ENCODE peak calls at places on chromosomes 16 and 17, in eight cellular contexts. One of them, this sample, is unnamed.
A peak's percentile ranks its signal among the peaks of the same experiment; 100 is the strongest.

GRCh38 chr16:27920391-27920891 is 143.1 kb downstream of the GSG1L start:
- DNase-seq in brain microvascular endothelial cell: no peak
- DNase-seq in M059J: peak; percentile 9
- DNase-seq in activated naive CD4-positive, alpha-beta T cell: no peak
- DNase-seq in right atrium auricular region: no peak
- DNase-seq in activated CD4-positive, alpha-beta T cell treated with anti-CD3 and anti-CD28 coated beads, Interleukin-2, amount 50 U/mL, for 1 hour: no peak
- DNase-seq in NCI-H345: peak; percentile 71
- DNase-seq in astrocyte of the spinal cord: no peak
- DNase-seq in this sample: peak; percentile 4

GRCh38 chr17:80891096-80892018 is 100.3 kb upstream of the CHMP6 start:
- DNase-seq in brain microvascular endothelial cell: peak; percentile 94
- DNase-seq in activated naive CD4-positive, alpha-beta T cell: peak; percentile 38
- DNase-seq in M059J: peak; percentile 99
- DNase-seq in NCI-H345: no peak
- DNase-seq in activated CD4-positive, alpha-beta T cell treated with anti-CD3 and anti-CD28 coated beads, Interleukin-2, amount 50 U/mL, for 1 hour: peak; percentile 76
- DNase-seq in right atrium auricular region: no peak
- DNase-seq in astrocyte of the spinal cord: peak; percentile 92
- DNase-seq in this sample: peak; percentile 97

GRCh38 chr16:75402821-75403475 is 30.4 kb downstream of the CFDP1 start:
- DNase-seq in activated CD4-positive, alpha-beta T cell treated with anti-CD3 and anti-CD28 coated beads, Interleukin-2, amount 50 U/mL, for 1 hour: no peak
- DNase-seq in M059J: peak; percentile 57
- DNase-seq in right atrium auricular region: no peak
- DNase-seq in brain microvascular endothelial cell: peak; percentile 48
- DNase-seq in NCI-H345: peak; percentile 0
- DNase-seq in astrocyte of the spinal cord: peak; percentile 70
- DNase-seq in activated naive CD4-positive, alpha-beta T cell: no peak
- DNase-seq in this sample: peak; percentile 54

GRCh38 chr17:49388290-49388640 is 26.2 kb upstream of the ZNF652 start:
- DNase-seq in activated CD4-positive, alpha-beta T cell treated with anti-CD3 and anti-CD28 coated beads, Interleukin-2, amount 50 U/mL, for 1 hour: peak; percentile 16
- DNase-seq in astrocyte of the spinal cord: no peak
- DNase-seq in NCI-H345: no peak
- DNase-seq in M059J: no peak
- DNase-seq in activated naive CD4-positive, alpha-beta T cell: no peak
- DNase-seq in right atrium auricular region: no peak
- DNase-seq in brain microvascular endothelial cell: no peak
- DNase-seq in this sample: no peak

GRCh38 chr17:40598928-40599627 is 33.8 kb upstream of the CCR7 start:
- DNase-seq in right atrium auricular region: peak; percentile 59
- DNase-seq in activated CD4-positive, alpha-beta T cell treated with anti-CD3 and anti-CD28 coated beads, Interleukin-2, amount 50 U/mL, for 1 hour: peak; percentile 61
- DNase-seq in NCI-H345: no peak
- DNase-seq in brain microvascular endothelial cell: peak; percentile 65
- DNase-seq in activated naive CD4-positive, alpha-beta T cell: peak; percentile 51
- DNase-seq in astrocyte of the spinal cord: peak; percentile 25
- DNase-seq in M059J: no peak
- DNase-seq in this sample: peak; percentile 21

GRCh38 chr16:66706506-66706880 is 9.9 kb upstream of the CMTM4 start:
- DNase-seq in activated naive CD4-positive, alpha-beta T cell: no peak
- DNase-seq in brain microvascular endothelial cell: no peak
- DNase-seq in activated CD4-positive, alpha-beta T cell treated with anti-CD3 and anti-CD28 coated beads, Interleukin-2, amount 50 U/mL, for 1 hour: no peak
- DNase-seq in NCI-H345: no peak
- DNase-seq in right atrium auricular region: no peak
- DNase-seq in M059J: peak; percentile 79
- DNase-seq in astrocyte of the spinal cord: peak; percentile 13
- DNase-seq in this sample: no peak

GRCh38 chr16:73064996-73065349 is 17.0 kb upstream of the ZFHX3 start:
- DNase-seq in astrocyte of the spinal cord: no peak
- DNase-seq in M059J: no peak
- DNase-seq in brain microvascular endothelial cell: no peak
- DNase-seq in activated CD4-positive, alpha-beta T cell treated with anti-CD3 and anti-CD28 coated beads, Interleukin-2, amount 50 U/mL, for 1 hour: no peak
- DNase-seq in activated naive CD4-positive, alpha-beta T cell: no peak
- DNase-seq in NCI-H345: no peak
- DNase-seq in right atrium auricular region: no peak
- DNase-seq in this sample: no peak

GRCh38 chr17:50169881-50170459 is 4.2 kb downstream of the SGCA start:
- DNase-seq in activated naive CD4-positive, alpha-beta T cell: no peak
- DNase-seq in NCI-H345: no peak
- DNase-seq in M059J: no peak
- DNase-seq in right atrium auricular region: no peak
- DNase-seq in activated CD4-positive, alpha-beta T cell treated with anti-CD3 and anti-CD28 coated beads, Interleukin-2, amount 50 U/mL, for 1 hour: no peak
- DNase-seq in astrocyte of the spinal cord: no peak
- DNase-seq in brain microvascular endothelial cell: no peak
- DNase-seq in this sample: no peak

GRCh38 chr16:73204359-73205152 is 156.6 kb upstream of the ZFHX3 start:
- DNase-seq in activated CD4-positive, alpha-beta T cell treated with anti-CD3 and anti-CD28 coated beads, Interleukin-2, amount 50 U/mL, for 1 hour: no peak
- DNase-seq in NCI-H345: peak; percentile 84
- DNase-seq in brain microvascular endothelial cell: no peak
- DNase-seq in right atrium auricular region: no peak
- DNase-seq in M059J: no peak
- DNase-seq in activated naive CD4-positive, alpha-beta T cell: no peak
- DNase-seq in astrocyte of the spinal cord: no peak
- DNase-seq in this sample: no peak

GRCh38 chr17:15475620-15476354 is 8.4 kb upstream of the CDRT4 start:
- DNase-seq in activated naive CD4-positive, alpha-beta T cell: no peak
- DNase-seq in M059J: no peak
- DNase-seq in right atrium auricular region: no peak
- DNase-seq in NCI-H345: no peak
- DNase-seq in brain microvascular endothelial cell: no peak
- DNase-seq in astrocyte of the spinal cord: peak; percentile 45
- DNase-seq in activated CD4-positive, alpha-beta T cell treated with anti-CD3 and anti-CD28 coated beads, Interleukin-2, amount 50 U/mL, for 1 hour: no peak
- DNase-seq in this sample: peak; percentile 46

GRCh38 chr16:31334934-31335333 is 20.0 kb upstream of the ITGAX start:
- DNase-seq in brain microvascular endothelial cell: no peak
- DNase-seq in astrocyte of the spinal cord: no peak
- DNase-seq in NCI-H345: no peak
- DNase-seq in right atrium auricular region: no peak
- DNase-seq in activated naive CD4-positive, alpha-beta T cell: no peak
- DNase-seq in activated CD4-positive, alpha-beta T cell treated with anti-CD3 and anti-CD28 coated beads, Interleukin-2, amount 50 U/mL, for 1 hour: no peak
- DNase-seq in M059J: no peak
- DNase-seq in this sample: no peak

GRCh38 chr17:81419886-81420768 is 24.9 kb downstream of the BAHCC1 start:
- DNase-seq in M059J: no peak
- DNase-seq in brain microvascular endothelial cell: no peak
- DNase-seq in NCI-H345: no peak
- DNase-seq in right atrium auricular region: no peak
- DNase-seq in activated naive CD4-positive, alpha-beta T cell: no peak
- DNase-seq in activated CD4-positive, alpha-beta T cell treated with anti-CD3 and anti-CD28 coated beads, Interleukin-2, amount 50 U/mL, for 1 hour: no peak
- DNase-seq in astrocyte of the spinal cord: no peak
- DNase-seq in this sample: no peak

GRCh38 chr17:79566251-79566955 is 44.4 kb downstream of the RBFOX3 start:
- DNase-seq in activated CD4-positive, alpha-beta T cell treated with anti-CD3 and anti-CD28 coated beads, Interleukin-2, amount 50 U/mL, for 1 hour: no peak
- DNase-seq in NCI-H345: no peak
- DNase-seq in brain microvascular endothelial cell: no peak
- DNase-seq in right atrium auricular region: no peak
- DNase-seq in activated naive CD4-positive, alpha-beta T cell: no peak
- DNase-seq in M059J: no peak
- DNase-seq in astrocyte of the spinal cord: no peak
- DNase-seq in this sample: no peak

GRCh38 chr17:8372422-8372821 is 4.1 kb downstream of the KRABD2 start:
- DNase-seq in astrocyte of the spinal cord: no peak
- DNase-seq in NCI-H345: no peak
- DNase-seq in right atrium auricular region: no peak
- DNase-seq in activated naive CD4-positive, alpha-beta T cell: no peak
- DNase-seq in activated CD4-positive, alpha-beta T cell treated with anti-CD3 and anti-CD28 coated beads, Interleukin-2, amount 50 U/mL, for 1 hour: no peak
- DNase-seq in brain microvascular endothelial cell: no peak
- DNase-seq in M059J: no peak
- DNase-seq in this sample: no peak

This sample was measured in astrocyte of the hippocampus.